ENCODE peak calls at places on chromosomes 3 and 15, in eight cellular contexts. V is astrocyte, P is sigmoid colon, U is upper lobe of left lung, K is aorta, J is small intestine, Y is GM23248, O is right atrium auricular region. E is an unnamed sample.
A peak's percentile ranks its signal among the peaks of the same experiment; 100 is the strongest.

GRCh38 chr3:48268381-48268935 is 27.6 kb downstream of the ZNF589 start:
- DNase-seq in V (peak; percentile 14), P (no peak), U (no peak), K (no peak), J (peak; percentile 89), Y (no peak), O (no peak), E (no peak)

GRCh38 chr3:156657862-156658731 is 16.3 kb upstream of the TIPARP start:
- DNase-seq in V (no peak), P (no peak), U (no peak), K (no peak), J (no peak), Y (no peak), O (no peak), E (no peak)

GRCh38 chr3:131007782-131008181 is 18.8 kb downstream of the ASTE1 start:
- DNase-seq in V (no peak), P (no peak), U (no peak), K (no peak), J (no peak), Y (peak; percentile 27), O (no peak), E (no peak)

GRCh38 chr3:126573492-126574117 is 14.9 kb upstream of the C3orf22 start:
- DNase-seq in V (no peak), P (no peak), U (peak; percentile 67), K (no peak), J (peak; percentile 26), Y (no peak), O (no peak), E (no peak)

GRCh38 chr3:74978684-74979083 is 364.2 kb upstream of the CNTN3 start:
- DNase-seq in V (no peak), P (no peak), U (no peak), K (no peak), J (no peak), Y (no peak), O (no peak), E (no peak)

GRCh38 chr3:149152420-149152819 is 23.0 kb downstream of the HPS3 start:
- DNase-seq in V (peak; percentile 76), P (no peak), U (no peak), K (no peak), J (no peak), Y (peak; percentile 59), O (no peak), E (no peak)

GRCh38 chr3:129683201-129683600 is 76.7 kb upstream of the PLXND1 start:
- DNase-seq in V (no peak), P (no peak), U (no peak), K (no peak), J (no peak), Y (no peak), O (no peak), E (no peak)

GRCh38 chr3:5019411-5020261 is 40.4 kb downstream of the BHLHE40 start:
- DNase-seq in V (no peak), P (no peak), U (peak; percentile 63), K (peak; percentile 57), J (peak; percentile 48), Y (peak; percentile 68), O (no peak), E (peak; percentile 53)

GRCh38 chr3:42654331-42655201 is 1.1 kb downstream of the ZBTB47 start:
- DNase-seq in V (peak; percentile 35), P (peak; percentile 88), U (peak; percentile 56), K (peak; percentile 81), J (no peak), Y (peak; percentile 80), O (no peak), E (peak; percentile 58)

GRCh38 chr15:60737217-60737616 is 258.3 kb upstream of the ICE2 start:
- DNase-seq in V (no peak), P (no peak), U (no peak), K (no peak), J (no peak), Y (no peak), O (no peak), E (no peak)

GRCh38 chr15:60370804-60371700 is 26.7 kb downstream of the ANXA2 start:
- DNase-seq in V (peak; percentile 100), P (peak; percentile 91), U (peak; percentile 51), K (peak; percentile 90), J (peak; percentile 52), Y (peak; percentile 100), O (peak; percentile 94), E (no peak)

GRCh38 chr3:10467204-10467603 is 38.2 kb downstream of the ATP2B2 start:
- DNase-seq in V (no peak), P (no peak), U (no peak), K (no peak), J (no peak), Y (no peak), O (no peak), E (no peak)

GRCh38 chr3:10466186-10466585 is 39.2 kb downstream of the ATP2B2 start:
- DNase-seq in V (no peak), P (no peak), U (no peak), K (no peak), J (no peak), Y (no peak), O (no peak), E (no peak)

GRCh38 chr3:10464068-10464434 is 41.3 kb downstream of the ATP2B2 start:
- DNase-seq in V (no peak), P (no peak), U (no peak), K (no peak), J (no peak), Y (no peak), O (no peak), E (no peak)

GRCh38 chr3:10463191-10464067 is 42.0 kb downstream of the ATP2B2 start:
- DNase-seq in V (no peak), P (no peak), U (no peak), K (no peak), J (no peak), Y (no peak), O (no peak), E (no peak)

DNA sequence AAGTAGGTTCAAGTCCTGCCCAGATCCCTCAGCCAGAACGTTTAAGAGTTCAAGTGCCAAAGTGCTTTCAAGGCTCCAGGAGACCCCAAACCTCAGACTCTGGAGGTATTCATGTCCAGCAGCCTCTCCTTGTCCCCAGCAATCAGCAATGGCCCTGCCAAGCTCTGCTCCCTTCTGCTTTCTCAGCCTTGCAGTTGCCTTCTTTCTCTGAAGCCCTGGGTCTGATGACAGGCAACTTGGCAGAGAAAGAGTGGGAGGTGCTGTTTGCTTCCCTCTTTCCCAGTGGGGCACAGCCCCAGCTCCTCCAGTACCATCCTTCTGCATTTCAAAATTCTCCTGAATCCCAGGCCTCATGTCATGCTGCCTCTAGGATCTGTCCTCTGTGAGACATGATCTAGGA is 40.2 kb downstream of the ATP2B2 start:
- DNase-seq in V (no peak), P (no peak), U (no peak), K (no peak), J (no peak), Y (no peak), O (no peak), E (peak; percentile 16)
- H3K27ac ChIP-seq in V (no peak overlapping the region), P (no peak overlapping the region), U (no peak overlapping the region), K (no peak overlapping the region), J (no peak overlapping the region), Y (no peak overlapping the region), O (no peak overlapping the region), E (no peak overlapping the region)

GRCh38 chr15:81098884-81099601 is 35.0 kb upstream of the CFAP161 start:
- DNase-seq in V (no peak), P (peak; percentile 68), U (peak; percentile 53), K (no peak), J (no peak), Y (no peak), O (peak; percentile 66), E (no peak)

GRCh38 chr15:81097116-81097892 is 36.8 kb upstream of the CFAP161 start:
- DNase-seq in V (no peak), P (no peak), U (no peak), K (no peak), J (no peak), Y (no peak), O (no peak), E (no peak)

GRCh38 chr15:81098349-81098748 is 35.7 kb upstream of the CFAP161 start:
- DNase-seq in V (no peak), P (no peak), U (no peak), K (no peak), J (no peak), Y (no peak), O (no peak), E (no peak)

GRCh38 chr15:81096398-81096797 is 37.7 kb upstream of the CFAP161 start:
- DNase-seq in V (no peak), P (no peak), U (no peak), K (no peak), J (no peak), Y (no peak), O (no peak), E (no peak)

DNA sequence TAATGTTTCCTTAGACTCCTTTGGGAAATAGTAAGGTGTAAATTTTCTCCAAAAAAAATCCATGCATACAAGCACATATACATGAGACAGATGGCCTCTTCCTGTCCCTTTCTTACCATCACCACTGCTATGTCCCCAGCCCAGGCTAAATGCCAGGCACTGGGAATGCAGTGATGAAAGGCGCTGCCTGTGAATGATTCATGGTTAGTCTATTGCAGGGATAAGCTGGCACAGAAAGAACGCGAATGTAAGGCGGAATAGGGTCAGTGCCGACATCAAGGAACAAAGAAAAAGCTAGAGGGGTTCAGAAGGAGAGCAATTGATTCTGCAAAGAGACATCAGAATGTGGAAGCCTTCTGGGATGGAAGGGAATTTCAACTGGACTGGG is 36.2 kb upstream of the CFAP161 start:
- DNase-seq in V (no peak), P (no peak), U (no peak), K (no peak), J (no peak), Y (peak; percentile 45), O (no peak), E (no peak)
- H3K27ac ChIP-seq in V (no peak overlapping the region), P (no peak overlapping the region), U (no peak overlapping the region), K (no peak overlapping the region), J (no peak overlapping the region), Y (no peak overlapping the region), O (peak overlapping the region; percentile 51), E (no peak overlapping the region)

DNA sequence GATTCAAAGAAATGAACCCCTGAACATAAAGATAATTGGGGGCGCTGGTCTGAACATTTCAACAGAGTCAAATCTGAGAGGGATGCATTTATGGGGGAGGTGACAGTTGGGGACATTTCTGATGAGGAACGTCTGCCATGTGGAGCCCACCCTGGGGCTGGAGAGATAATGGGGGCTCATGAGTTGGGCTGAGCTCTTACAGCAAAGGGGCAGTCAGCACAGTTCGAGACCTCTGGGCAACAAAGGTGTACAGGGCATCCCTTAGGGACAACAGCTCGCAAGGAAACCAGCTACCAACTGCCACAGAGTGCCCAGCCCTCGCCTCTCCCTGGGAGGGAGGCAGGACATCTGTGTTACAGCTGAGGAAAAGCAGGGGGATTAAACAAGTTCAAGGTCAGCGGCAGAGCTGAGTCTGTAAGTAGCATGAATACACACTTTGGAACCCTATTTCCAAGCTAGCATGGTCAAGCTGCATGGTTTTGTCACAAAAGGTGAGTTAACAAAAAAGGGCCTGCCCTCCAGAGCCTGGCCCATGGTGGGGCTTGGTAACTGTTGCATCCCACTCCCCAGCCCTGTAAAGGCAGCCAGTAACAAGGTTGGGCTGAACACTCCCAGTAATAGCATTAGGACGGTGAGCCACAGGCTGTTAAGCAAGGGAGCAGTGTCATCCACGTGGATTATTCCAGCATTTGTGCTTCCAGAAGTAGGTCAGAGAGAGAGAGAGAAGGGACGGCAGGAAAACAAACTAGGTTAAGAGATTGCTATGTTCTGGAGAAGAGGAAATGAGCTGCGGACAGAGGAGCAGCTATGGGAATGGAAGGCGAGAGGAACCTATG is 4.3 kb downstream of the GNB5 start:
- DNase-seq in V (no peak), P (no peak), U (no peak), K (no peak), J (no peak), Y (no peak), O (no peak), E (no peak)
- H3K27ac ChIP-seq in V (no peak overlapping the region), P (peak overlapping the region; percentile 52), U (no peak overlapping the region), K (no peak overlapping the region), J (no peak overlapping the region), Y (no peak overlapping the region), O (peak overlapping the region; percentile 71), E (no peak overlapping the region)

GRCh38 chr3:58009026-58009748 is 965 bp downstream of the FLNB start:
- DNase-seq in V (no peak), P (peak; percentile 67), U (peak; percentile 52), K (peak; percentile 61), J (peak; percentile 77), Y (peak; percentile 51), O (no peak), E (no peak)
- H3K27ac ChIP-seq in V (peak overlapping the region; percentile 75), P (peak overlapping the region; percentile 91), U (peak overlapping the region; percentile 84), K (peak overlapping the region; percentile 46), J (peak overlapping the region; percentile 63), Y (peak overlapping the region; percentile 50), O (peak overlapping the region; percentile 72), E (peak overlapping the region; percentile 85)